ENCODE peak calls at places on chromosome 13, in nine cellular contexts. One of them, this sample, is unnamed.

GRCh38 chr13:94966380-94966779 is 254.0 kb upstream of the SOX21 start:
- DNase-seq in EL: no peak
- DNase-seq in pancreas: no peak
- DNase-seq in stimulated activated CD8-positive, alpha-beta memory T cell treated with anti-CD3 and anti-CD28 coated beads, Interleukin-4, amount 100 ng/mL, for 24 hours: no peak
- DNase-seq in aorta: no peak
- DNase-seq in HT-29: no peak
- DNase-seq in fibroblast of pulmonary artery: no peak
- DNase-seq in skeletal muscle cell: no peak
- DNase-seq in cardiac muscle cell: no peak
- DNase-seq in this sample: no peak

GRCh38 chr13:107144432-107144831 is 576.5 kb upstream of the ARGLU1 start:
- DNase-seq in cardiac muscle cell: peak
- DNase-seq in pancreas: no peak
- DNase-seq in stimulated activated CD8-positive, alpha-beta memory T cell treated with anti-CD3 and anti-CD28 coated beads, Interleukin-4, amount 100 ng/mL, for 24 hours: no peak
- DNase-seq in skeletal muscle cell: no peak
- DNase-seq in HT-29: peak
- DNase-seq in aorta: no peak
- DNase-seq in EL: no peak
- DNase-seq in fibroblast of pulmonary artery: peak
- DNase-seq in this sample: peak

GRCh38 chr13:99687728-99688397 is 186.6 kb downstream of the TM9SF2 start:
- DNase-seq in skeletal muscle cell: no peak
- DNase-seq in stimulated activated CD8-positive, alpha-beta memory T cell treated with anti-CD3 and anti-CD28 coated beads, Interleukin-4, amount 100 ng/mL, for 24 hours: no peak
- DNase-seq in cardiac muscle cell: no peak
- DNase-seq in fibroblast of pulmonary artery: no peak
- DNase-seq in EL: peak
- DNase-seq in aorta: no peak
- DNase-seq in pancreas: no peak
- DNase-seq in HT-29: no peak
- DNase-seq in this sample: peak

GRCh38 chr13:32736648-32737047 is 150.4 kb downstream of the PDS5B start:
- DNase-seq in EL: no peak
- DNase-seq in pancreas: no peak
- DNase-seq in HT-29: no peak
- DNase-seq in aorta: no peak
- DNase-seq in skeletal muscle cell: no peak
- DNase-seq in stimulated activated CD8-positive, alpha-beta memory T cell treated with anti-CD3 and anti-CD28 coated beads, Interleukin-4, amount 100 ng/mL, for 24 hours: no peak
- DNase-seq in cardiac muscle cell: no peak
- DNase-seq in fibroblast of pulmonary artery: no peak
- DNase-seq in this sample: no peak

GRCh38 chr13:38283346-38283745 is 66.3 kb upstream of the UFM1 start:
- DNase-seq in cardiac muscle cell: no peak
- DNase-seq in HT-29: no peak
- DNase-seq in stimulated activated CD8-positive, alpha-beta memory T cell treated with anti-CD3 and anti-CD28 coated beads, Interleukin-4, amount 100 ng/mL, for 24 hours: no peak
- DNase-seq in fibroblast of pulmonary artery: no peak
- DNase-seq in EL: no peak
- DNase-seq in aorta: no peak
- DNase-seq in pancreas: no peak
- DNase-seq in skeletal muscle cell: no peak
- DNase-seq in this sample: no peak

GRCh38 chr13:43195551-43195950 is 172.2 kb downstream of the DNAJC15 start:
- DNase-seq in HT-29: peak
- DNase-seq in cardiac muscle cell: no peak
- DNase-seq in fibroblast of pulmonary artery: no peak
- DNase-seq in skeletal muscle cell: no peak
- DNase-seq in aorta: no peak
- DNase-seq in pancreas: no peak
- DNase-seq in EL: no peak
- DNase-seq in stimulated activated CD8-positive, alpha-beta memory T cell treated with anti-CD3 and anti-CD28 coated beads, Interleukin-4, amount 100 ng/mL, for 24 hours: no peak
- DNase-seq in this sample: no peak

GRCh38 chr13:42930136-42930535 is 61.9 kb downstream of the EPSTI1 start:
- DNase-seq in cardiac muscle cell: no peak
- DNase-seq in EL: no peak
- DNase-seq in HT-29: no peak
- DNase-seq in fibroblast of pulmonary artery: no peak
- DNase-seq in pancreas: no peak
- DNase-seq in aorta: no peak
- DNase-seq in skeletal muscle cell: no peak
- DNase-seq in stimulated activated CD8-positive, alpha-beta memory T cell treated with anti-CD3 and anti-CD28 coated beads, Interleukin-4, amount 100 ng/mL, for 24 hours: no peak
- DNase-seq in this sample: no peak

GRCh38 chr13:72290962-72291681 is 424.1 kb upstream of the DACH1 start:
- DNase-seq in EL: peak
- DNase-seq in cardiac muscle cell: peak
- DNase-seq in skeletal muscle cell: peak
- DNase-seq in stimulated activated CD8-positive, alpha-beta memory T cell treated with anti-CD3 and anti-CD28 coated beads, Interleukin-4, amount 100 ng/mL, for 24 hours: no peak
- DNase-seq in pancreas: no peak
- DNase-seq in HT-29: peak
- DNase-seq in fibroblast of pulmonary artery: peak
- DNase-seq in aorta: no peak
- DNase-seq in this sample: peak

GRCh38 chr13:114282143-114282685 is 813 bp downstream of the UPF3A start:
- DNase-seq in skeletal muscle cell: no peak
- DNase-seq in EL: peak
- DNase-seq in cardiac muscle cell: no peak
- DNase-seq in pancreas: peak
- DNase-seq in HT-29: peak
- DNase-seq in stimulated activated CD8-positive, alpha-beta memory T cell treated with anti-CD3 and anti-CD28 coated beads, Interleukin-4, amount 100 ng/mL, for 24 hours: peak
- DNase-seq in fibroblast of pulmonary artery: peak
- DNase-seq in aorta: peak
- DNase-seq in this sample: no peak

GRCh38 chr13:72004975-72005374 is 138.0 kb upstream of the DACH1 start:
- DNase-seq in pancreas: no peak
- DNase-seq in aorta: no peak
- DNase-seq in cardiac muscle cell: peak
- DNase-seq in stimulated activated CD8-positive, alpha-beta memory T cell treated with anti-CD3 and anti-CD28 coated beads, Interleukin-4, amount 100 ng/mL, for 24 hours: no peak
- DNase-seq in HT-29: no peak
- DNase-seq in fibroblast of pulmonary artery: peak
- DNase-seq in EL: no peak
- DNase-seq in skeletal muscle cell: peak
- DNase-seq in this sample: no peak

GRCh38 chr13:79794936-79795335 is 314.0 kb downstream of the NDFIP2 start:
- DNase-seq in cardiac muscle cell: no peak
- DNase-seq in skeletal muscle cell: no peak
- DNase-seq in aorta: no peak
- DNase-seq in pancreas: no peak
- DNase-seq in EL: no peak
- DNase-seq in fibroblast of pulmonary artery: no peak
- DNase-seq in HT-29: no peak
- DNase-seq in stimulated activated CD8-positive, alpha-beta memory T cell treated with anti-CD3 and anti-CD28 coated beads, Interleukin-4, amount 100 ng/mL, for 24 hours: no peak
- DNase-seq in this sample: no peak

GRCh38 chr13:32824671-32825070 is 191.6 kb upstream of the KL start:
- DNase-seq in fibroblast of pulmonary artery: peak
- DNase-seq in cardiac muscle cell: peak
- DNase-seq in skeletal muscle cell: peak
- DNase-seq in stimulated activated CD8-positive, alpha-beta memory T cell treated with anti-CD3 and anti-CD28 coated beads, Interleukin-4, amount 100 ng/mL, for 24 hours: no peak
- DNase-seq in aorta: no peak
- DNase-seq in HT-29: peak
- DNase-seq in pancreas: no peak
- DNase-seq in EL: peak
- DNase-seq in this sample: peak

This sample was measured in A172.